ENCODE peak calls at places on chromosomes 13 and 19, in eight cellular contexts. One of them, this sample, is unnamed.

GRCh38 chr19:48711106-48711662 is 8.3 kb downstream of the MAMSTR start:
- DNase-seq in sigmoid colon: no peak
- DNase-seq in adrenal gland: no peak
- DNase-seq in breast epithelium: no peak
- DNase-seq in esophagus squamous epithelium: no peak
- DNase-seq in transverse colon: no peak
- DNase-seq in stomach: no peak
- DNase-seq in ovary: no peak
- DNase-seq in this sample: no peak

GRCh38 chr13:43122706-43123268 is 99.4 kb downstream of the DNAJC15 start:
- DNase-seq in sigmoid colon: no peak
- DNase-seq in adrenal gland: no peak
- DNase-seq in breast epithelium: no peak
- DNase-seq in esophagus squamous epithelium: no peak
- DNase-seq in transverse colon: no peak
- DNase-seq in stomach: no peak
- DNase-seq in ovary: no peak
- DNase-seq in this sample: no peak

GRCh38 chr13:39840201-39840600 is 184.7 kb downstream of the COG6 start:
- DNase-seq in sigmoid colon: no peak
- DNase-seq in adrenal gland: no peak
- DNase-seq in breast epithelium: no peak
- DNase-seq in esophagus squamous epithelium: no peak
- DNase-seq in transverse colon: no peak
- DNase-seq in stomach: no peak
- DNase-seq in ovary: no peak
- DNase-seq in this sample: no peak

GRCh38 chr13:44894001-44894770 is 95.1 kb downstream of the NUFIP1 start:
- DNase-seq in sigmoid colon: no peak
- DNase-seq in adrenal gland: no peak
- DNase-seq in breast epithelium: no peak
- DNase-seq in esophagus squamous epithelium: no peak
- DNase-seq in transverse colon: no peak
- DNase-seq in stomach: peak; percentile 38
- DNase-seq in ovary: no peak
- DNase-seq in this sample: no peak

GRCh38 chr19:40237791-40238190 is 11.3 kb upstream of the CCNP start:
- DNase-seq in sigmoid colon: no peak
- DNase-seq in adrenal gland: no peak
- DNase-seq in breast epithelium: no peak
- DNase-seq in esophagus squamous epithelium: no peak
- DNase-seq in transverse colon: no peak
- DNase-seq in stomach: no peak
- DNase-seq in ovary: no peak
- DNase-seq in this sample: no peak

GRCh38 chr19:38274734-38275133 is 10.4 kb downstream of the SPINT2 start:
- DNase-seq in sigmoid colon: no peak
- DNase-seq in adrenal gland: peak; percentile 43
- DNase-seq in breast epithelium: no peak
- DNase-seq in esophagus squamous epithelium: no peak
- DNase-seq in transverse colon: peak; percentile 52
- DNase-seq in stomach: no peak
- DNase-seq in ovary: no peak
- DNase-seq in this sample: no peak

GRCh38 chr13:41606646-41607045 is 149.3 kb downstream of the RGCC start:
- DNase-seq in sigmoid colon: no peak
- DNase-seq in adrenal gland: no peak
- DNase-seq in breast epithelium: no peak
- DNase-seq in esophagus squamous epithelium: no peak
- DNase-seq in transverse colon: no peak
- DNase-seq in stomach: no peak
- DNase-seq in ovary: no peak
- DNase-seq in this sample: no peak

GRCh38 chr13:79780240-79780639 is 299.3 kb downstream of the NDFIP2 start:
- DNase-seq in sigmoid colon: no peak
- DNase-seq in adrenal gland: no peak
- DNase-seq in breast epithelium: no peak
- DNase-seq in esophagus squamous epithelium: no peak
- DNase-seq in transverse colon: no peak
- DNase-seq in stomach: no peak
- DNase-seq in ovary: no peak
- DNase-seq in this sample: no peak

GRCh38 chr19:5138606-5139594 is 170.0 kb downstream of the KDM4B start:
- DNase-seq in sigmoid colon: no peak
- DNase-seq in adrenal gland: no peak
- DNase-seq in breast epithelium: no peak
- DNase-seq in esophagus squamous epithelium: no peak
- DNase-seq in transverse colon: peak; percentile 71
- DNase-seq in stomach: peak; percentile 56
- DNase-seq in ovary: peak; percentile 20
- DNase-seq in this sample: peak; percentile 45

GRCh38 chr19:39409886-39410619 is 2.4 kb upstream of the PLEKHG2 start:
- DNase-seq in sigmoid colon: peak; percentile 95
- DNase-seq in adrenal gland: peak; percentile 66
- DNase-seq in breast epithelium: no peak
- DNase-seq in esophagus squamous epithelium: no peak
- DNase-seq in transverse colon: peak; percentile 85
- DNase-seq in stomach: peak; percentile 76
- DNase-seq in ovary: peak; percentile 83
- DNase-seq in this sample: peak; percentile 76

GRCh38 chr19:35887197-35887596 is 13.1 kb downstream of the NFKBID start:
- DNase-seq in sigmoid colon: no peak
- DNase-seq in adrenal gland: no peak
- DNase-seq in breast epithelium: no peak
- DNase-seq in esophagus squamous epithelium: no peak
- DNase-seq in transverse colon: no peak
- DNase-seq in stomach: no peak
- DNase-seq in ovary: no peak
- DNase-seq in this sample: no peak

GRCh38 chr13:98478134-98479129 is 98.5 kb downstream of the STK24 start:
- DNase-seq in sigmoid colon: no peak
- DNase-seq in adrenal gland: no peak
- DNase-seq in breast epithelium: no peak
- DNase-seq in esophagus squamous epithelium: no peak
- DNase-seq in transverse colon: no peak
- DNase-seq in stomach: no peak
- DNase-seq in ovary: no peak
- DNase-seq in this sample: peak; percentile 57

GRCh38 chr13:113553541-113554332 is 30.8 kb upstream of the TFDP1 start:
- DNase-seq in sigmoid colon: no peak
- DNase-seq in adrenal gland: no peak
- DNase-seq in breast epithelium: peak; percentile 48
- DNase-seq in esophagus squamous epithelium: no peak
- DNase-seq in transverse colon: peak; percentile 5
- DNase-seq in stomach: peak; percentile 22
- DNase-seq in ovary: no peak
- DNase-seq in this sample: peak; percentile 78

GRCh38 chr19:39379865-39380399 is 11.0 kb downstream of the PAF1 start:
- DNase-seq in sigmoid colon: no peak
- DNase-seq in adrenal gland: no peak
- DNase-seq in breast epithelium: no peak
- DNase-seq in esophagus squamous epithelium: no peak
- DNase-seq in transverse colon: no peak
- DNase-seq in stomach: no peak
- DNase-seq in ovary: no peak
- DNase-seq in this sample: no peak

GRCh38 chr13:37870489-37870845 is 895 bp upstream of the TRPC4 start:
- DNase-seq in sigmoid colon: no peak
- DNase-seq in adrenal gland: no peak
- DNase-seq in breast epithelium: no peak
- DNase-seq in esophagus squamous epithelium: no peak
- DNase-seq in transverse colon: no peak
- DNase-seq in stomach: no peak
- DNase-seq in ovary: no peak
- DNase-seq in this sample: no peak

GRCh38 chr19:3695986-3696659 is 4.1 kb downstream of the PIP5K1C start:
- DNase-seq in sigmoid colon: no peak
- DNase-seq in adrenal gland: no peak
- DNase-seq in breast epithelium: no peak
- DNase-seq in esophagus squamous epithelium: no peak
- DNase-seq in transverse colon: no peak
- DNase-seq in stomach: no peak
- DNase-seq in ovary: no peak
- DNase-seq in this sample: no peak

GRCh38 chr19:28549680-28550277 is 663.2 kb downstream of the UQCRFS1 start:
- DNase-seq in sigmoid colon: no peak
- DNase-seq in adrenal gland: no peak
- DNase-seq in breast epithelium: no peak
- DNase-seq in esophagus squamous epithelium: no peak
- DNase-seq in transverse colon: no peak
- DNase-seq in stomach: no peak
- DNase-seq in ovary: no peak
- DNase-seq in this sample: no peak

GRCh38 chr13:67353891-67354459 is 123.8 kb upstream of the PCDH9 start:
- DNase-seq in sigmoid colon: no peak
- DNase-seq in adrenal gland: no peak
- DNase-seq in breast epithelium: no peak
- DNase-seq in esophagus squamous epithelium: no peak
- DNase-seq in transverse colon: no peak
- DNase-seq in stomach: no peak
- DNase-seq in ovary: no peak
- DNase-seq in this sample: no peak

GRCh38 chr19:33388817-33389573 is 15.5 kb downstream of the CEBPG start:
- DNase-seq in sigmoid colon: peak; percentile 71
- DNase-seq in adrenal gland: no peak
- DNase-seq in breast epithelium: peak; percentile 48
- DNase-seq in esophagus squamous epithelium: no peak
- DNase-seq in transverse colon: no peak
- DNase-seq in stomach: no peak
- DNase-seq in ovary: peak; percentile 20
- DNase-seq in this sample: no peak

GRCh38 chr13:104759069-104759468 is 1692.9 kb upstream of the SLC10A2 start:
- DNase-seq in sigmoid colon: no peak
- DNase-seq in adrenal gland: no peak
- DNase-seq in breast epithelium: no peak
- DNase-seq in esophagus squamous epithelium: no peak
- DNase-seq in transverse colon: no peak
- DNase-seq in stomach: no peak
- DNase-seq in ovary: no peak
- DNase-seq in this sample: no peak

GRCh38 chr13:37682496-37682895 is 83.9 kb upstream of the POSTN start:
- DNase-seq in sigmoid colon: no peak
- DNase-seq in adrenal gland: no peak
- DNase-seq in breast epithelium: no peak
- DNase-seq in esophagus squamous epithelium: no peak
- DNase-seq in transverse colon: no peak
- DNase-seq in stomach: no peak
- DNase-seq in ovary: no peak
- DNase-seq in this sample: no peak

DNA sequence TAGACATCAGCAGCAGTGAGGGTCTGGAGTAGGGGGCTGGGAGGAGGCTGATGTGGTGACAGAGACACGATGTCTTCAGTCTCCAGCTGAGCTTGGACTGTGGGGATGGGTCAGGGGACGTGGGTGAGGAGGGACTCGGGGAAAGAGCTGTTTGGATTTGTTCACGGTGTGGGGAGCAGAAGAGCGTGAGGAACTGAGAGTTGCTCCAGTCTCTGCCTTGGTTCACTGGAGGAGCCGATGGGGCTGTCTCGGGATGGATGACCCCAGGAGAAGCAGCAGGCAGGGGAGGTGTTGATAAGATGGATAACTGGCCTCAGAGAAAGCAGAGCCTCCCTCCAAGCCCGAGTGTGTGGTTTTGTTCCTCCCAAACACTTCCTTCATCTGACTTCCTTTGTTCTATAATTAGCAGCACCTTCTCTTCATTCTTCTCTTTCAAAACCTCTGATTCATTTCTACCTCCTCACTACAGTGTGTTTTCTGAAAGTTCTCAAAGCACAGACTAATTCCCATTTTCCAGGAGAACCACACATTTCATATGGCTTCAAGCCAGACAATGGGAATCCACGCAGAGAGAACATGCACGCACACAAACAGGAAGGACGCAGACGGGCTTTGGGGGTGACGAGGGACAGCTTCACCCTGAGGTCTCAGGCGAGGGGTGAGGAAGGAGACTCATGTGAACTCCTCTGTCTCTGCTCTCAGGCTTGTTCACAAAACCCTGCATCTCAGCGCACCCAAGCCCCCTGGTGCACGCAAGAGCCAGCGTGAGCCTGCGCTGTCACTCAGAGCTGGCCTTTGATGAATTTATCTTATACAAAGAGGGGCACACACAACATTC is 18.6 kb downstream of the LAIR2 start:
- DNase-seq in sigmoid colon: no peak
- DNase-seq in adrenal gland: no peak
- DNase-seq in breast epithelium: no peak
- DNase-seq in esophagus squamous epithelium: no peak
- DNase-seq in transverse colon: no peak
- DNase-seq in stomach: no peak
- DNase-seq in ovary: no peak
- DNase-seq in this sample: no peak
- TF ChIP-seq POLR2A in sigmoid colon: no peak
- TF ChIP-seq POLR2A in adrenal gland: no peak
- TF ChIP-seq POLR2A in breast epithelium: no peak
- TF ChIP-seq POLR2A in esophagus squamous epithelium: no peak
- TF ChIP-seq POLR2A in transverse colon: no peak
- TF ChIP-seq POLR2A in stomach: no peak
- TF ChIP-seq POLR2A in ovary: no peak
- TF ChIP-seq POLR2A in this sample: no peak

GRCh38 chr13:47397739-47398138 is 500.9 kb upstream of the HTR2A start:
- DNase-seq in sigmoid colon: no peak
- DNase-seq in adrenal gland: no peak
- DNase-seq in breast epithelium: no peak
- DNase-seq in esophagus squamous epithelium: no peak
- DNase-seq in transverse colon: no peak
- DNase-seq in stomach: no peak
- DNase-seq in ovary: no peak
- DNase-seq in this sample: no peak
- TF ChIP-seq CTCF in sigmoid colon: no peak
- TF ChIP-seq CTCF in adrenal gland: no peak
- TF ChIP-seq CTCF in breast epithelium: no peak
- TF ChIP-seq CTCF in esophagus squamous epithelium: no peak
- TF ChIP-seq CTCF in transverse colon: no peak
- TF ChIP-seq CTCF in stomach: no peak
- TF ChIP-seq CTCF in ovary: no peak
- TF ChIP-seq CTCF in this sample: no peak

DNA sequence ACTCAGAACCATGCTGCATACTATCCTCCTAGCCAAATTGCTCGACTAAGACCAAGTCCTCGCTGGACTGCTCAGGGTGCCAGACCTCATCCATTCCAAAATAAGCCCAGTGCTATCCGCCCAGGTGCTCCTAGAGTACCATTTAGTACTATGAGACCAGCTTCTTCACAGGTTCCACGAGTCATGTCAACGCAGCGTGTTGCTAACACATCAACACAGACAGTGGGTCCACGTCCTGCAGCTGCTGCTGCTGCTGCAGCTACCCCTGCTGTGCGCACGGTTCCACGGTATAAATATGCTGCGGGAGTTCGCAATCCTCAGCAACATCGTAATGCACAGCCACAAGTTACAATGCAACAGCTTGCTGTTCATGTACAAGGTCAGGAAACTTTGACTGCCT is 1.5 kb downstream of the PABPC3 start:
- DNase-seq in sigmoid colon: no peak
- DNase-seq in adrenal gland: no peak
- DNase-seq in breast epithelium: no peak
- DNase-seq in esophagus squamous epithelium: no peak
- DNase-seq in transverse colon: no peak
- DNase-seq in stomach: no peak
- DNase-seq in ovary: no peak
- DNase-seq in this sample: no peak
- H3K4me3 ChIP-seq in sigmoid colon: no peak overlapping the region
- H3K4me3 ChIP-seq in adrenal gland: no peak overlapping the region
- H3K4me3 ChIP-seq in breast epithelium: no peak overlapping the region
- H3K4me3 ChIP-seq in esophagus squamous epithelium: no peak overlapping the region
- H3K4me3 ChIP-seq in transverse colon: no peak overlapping the region
- H3K4me3 ChIP-seq in stomach: no peak overlapping the region
- H3K4me3 ChIP-seq in ovary: no peak overlapping the region
- H3K4me3 ChIP-seq in this sample: no peak overlapping the region

GRCh38 chr19:1978346-1978894 is 37.1 kb downstream of the BTBD2 start:
- DNase-seq in sigmoid colon: no peak
- DNase-seq in adrenal gland: no peak
- DNase-seq in breast epithelium: no peak
- DNase-seq in esophagus squamous epithelium: no peak
- DNase-seq in transverse colon: no peak
- DNase-seq in stomach: no peak
- DNase-seq in ovary: no peak
- DNase-seq in this sample: no peak
- TF ChIP-seq POLR2A in sigmoid colon: no peak
- TF ChIP-seq POLR2A in adrenal gland: no peak
- TF ChIP-seq POLR2A in breast epithelium: no peak
- TF ChIP-seq POLR2A in esophagus squamous epithelium: no peak
- TF ChIP-seq POLR2A in transverse colon: no peak
- TF ChIP-seq POLR2A in stomach: no peak
- TF ChIP-seq POLR2A in ovary: no peak
- TF ChIP-seq POLR2A in this sample: no peak

This sample was measured in lower leg skin.